ENCODE peak calls at places on chromosomes 13 and 19, in eight cellular contexts. W is stimulated activated CD4-positive, alpha-beta T cell treated with anti-CD3 and anti-CD28 coated beads, TNF-alpha, amount 100 ng/mL, for 48 hours; N is stimulated activated CD8-positive, alpha-beta memory T cell treated with anti-CD3 and anti-CD28 coated beads, Interleukin-7, amount 100 ng/mL, for 1 hour; J is activated CD8-positive, alpha-beta memory T cell treated with anti-CD3 and anti-CD28 coated beads for 24 hours; Q is Panc1; P is cardiac fibroblast; U is MCF 10A; C is IMR-90. L is an unnamed sample.

GRCh38 chr19:40133491-40133890 is 42.7 kb upstream of the ZNF780A start:
- DNase-seq in W (no peak), N (no peak), J (no peak), Q (no peak), P (no peak), U (no peak), C (no peak), L (no peak)

GRCh38 chr19:944663-945241 is 18.9 kb downstream of the ARID3A start:
- DNase-seq in W (no peak), N (no peak), J (no peak), Q (no peak), P (no peak), U (no peak), C (no peak), L (no peak)

GRCh38 chr13:110318920-110319319 is 11.8 kb downstream of the COL4A2 start:
- DNase-seq in W (no peak), N (no peak), J (peak), Q (no peak), P (no peak), U (no peak), C (no peak), L (no peak)

GRCh38 chr13:30322428-30322827 is 15.1 kb upstream of the KATNAL1 start:
- DNase-seq in W (no peak), N (no peak), J (no peak), Q (no peak), P (no peak), U (no peak), C (no peak), L (no peak)

GRCh38 chr19:48963371-48964204 is 1.5 kb upstream of the FTL start:
- DNase-seq in W (peak), N (no peak), J (peak), Q (no peak), P (peak), U (peak), C (peak), L (peak)

GRCh38 chr13:111962431-111962891 is 104.5 kb upstream of the SOX1 start:
- DNase-seq in W (no peak), N (no peak), J (no peak), Q (no peak), P (no peak), U (peak), C (no peak), L (no peak)

GRCh38 chr19:46040952-46041500 is at the start of gene IGFL4:
- DNase-seq in W (no peak), N (no peak), J (no peak), Q (no peak), P (no peak), U (peak), C (no peak), L (no peak)

GRCh38 chr13:99227909-99228688 is 27.4 kb downstream of the UBAC2 start:
- DNase-seq in W (no peak), N (no peak), J (no peak), Q (no peak), P (no peak), U (peak), C (no peak), L (no peak)

GRCh38 chr13:74187564-74187963 is 53.4 kb upstream of the KLF12 start:
- DNase-seq in W (no peak), N (no peak), J (no peak), Q (peak), P (peak), U (peak), C (peak), L (no peak)

GRCh38 chr13:74246398-74246975 is 112.3 kb upstream of the KLF12 start:
- DNase-seq in W (no peak), N (no peak), J (peak), Q (no peak), P (peak), U (no peak), C (peak), L (no peak)

GRCh38 chr13:78589206-78589605 is 14.1 kb downstream of the POU4F1 start:
- DNase-seq in W (no peak), N (no peak), J (no peak), Q (no peak), P (no peak), U (peak), C (peak), L (no peak)

GRCh38 chr13:113951246-113951999 is 22.5 kb downstream of the C13orf46 start:
- DNase-seq in W (peak), N (no peak), J (peak), Q (no peak), P (peak), U (peak), C (peak), L (peak)

GRCh38 chr19:1172353-1173159 is 1.5 kb downstream of the SBNO2 start:
- DNase-seq in W (no peak), N (no peak), J (no peak), Q (no peak), P (peak), U (peak), C (peak), L (peak)